ENCODE peak calls at places on chromosomes 1 and 21, in ten cellular contexts. C is GM12878, D is MM.1S, Q is stomach, O is upper lobe of right lung, S is thoracic aorta, L is psoas muscle, N is tibial artery, F is uterus, M is dorsolateral prefrontal cortex. V is an unnamed sample.

GRCh38 chr1:199856381-199856780 is 171.1 kb upstream of the NR5A2 start:
- DNase-seq in C (no peak), D (no peak), Q (no peak), O (no peak), S (no peak), L (no peak), N (no peak), F (no peak), M (no peak), V (no peak)

GRCh38 chr1:239952348-239953307 is 139.1 kb upstream of the FMN2 start:
- DNase-seq in C (no peak), D (peak), Q (no peak), O (no peak), S (no peak), L (no peak), N (no peak), F (no peak), M (no peak), V (no peak)

GRCh38 chr1:30915491-30916230 is 7.1 kb upstream of the SDC3 start:
- DNase-seq in C (no peak), D (no peak), Q (no peak), O (peak), S (no peak), L (no peak), N (peak), F (no peak), M (no peak), V (no peak)

GRCh38 chr21:26842976-26843911 is 2.0 kb downstream of the ADAMTS1 start:
- DNase-seq in C (no peak), D (peak), Q (peak), O (peak), S (peak), L (peak), N (peak), F (peak), M (peak), V (peak)

GRCh38 chr1:209504571-209504970 is 78.9 kb upstream of the CAMK1G start:
- DNase-seq in C (no peak), D (no peak), Q (no peak), O (no peak), S (no peak), L (no peak), N (no peak), F (no peak), M (no peak), V (no peak)

GRCh38 chr21:31543191-31543590 is 116.3 kb upstream of the SOD1 start:
- DNase-seq in C (no peak), D (no peak), Q (no peak), O (no peak), S (no peak), L (no peak), N (no peak), F (no peak), M (no peak), V (no peak)

GRCh38 chr1:41728403-41729202 is 190.1 kb downstream of the HIVEP3 start:
- DNase-seq in C (peak), D (peak), Q (no peak), O (peak), S (no peak), L (no peak), N (no peak), F (no peak), M (peak), V (no peak)

GRCh38 chr1:244836135-244836521 is 670 bp downstream of the COX20 start:
- DNase-seq in C (no peak), D (no peak), Q (no peak), O (no peak), S (no peak), L (no peak), N (no peak), F (no peak), M (no peak), V (no peak)

GRCh38 chr1:230632273-230632873 is 9.9 kb upstream of the COG2 start:
- DNase-seq in C (no peak), D (peak), Q (peak), O (no peak), S (no peak), L (no peak), N (no peak), F (no peak), M (no peak), V (no peak)

GRCh38 chr21:42164064-42164789 is 54.7 kb upstream of the ABCG1 start:
- DNase-seq in C (no peak), D (peak), Q (peak), O (peak), S (no peak), L (peak), N (no peak), F (peak), M (no peak), V (no peak)
- TF ChIP-seq CTCF in C (peak), D (peak), Q (peak), O (peak), S (no peak), L (peak), N (peak), F (no peak), M (peak), V (peak)

DNA sequence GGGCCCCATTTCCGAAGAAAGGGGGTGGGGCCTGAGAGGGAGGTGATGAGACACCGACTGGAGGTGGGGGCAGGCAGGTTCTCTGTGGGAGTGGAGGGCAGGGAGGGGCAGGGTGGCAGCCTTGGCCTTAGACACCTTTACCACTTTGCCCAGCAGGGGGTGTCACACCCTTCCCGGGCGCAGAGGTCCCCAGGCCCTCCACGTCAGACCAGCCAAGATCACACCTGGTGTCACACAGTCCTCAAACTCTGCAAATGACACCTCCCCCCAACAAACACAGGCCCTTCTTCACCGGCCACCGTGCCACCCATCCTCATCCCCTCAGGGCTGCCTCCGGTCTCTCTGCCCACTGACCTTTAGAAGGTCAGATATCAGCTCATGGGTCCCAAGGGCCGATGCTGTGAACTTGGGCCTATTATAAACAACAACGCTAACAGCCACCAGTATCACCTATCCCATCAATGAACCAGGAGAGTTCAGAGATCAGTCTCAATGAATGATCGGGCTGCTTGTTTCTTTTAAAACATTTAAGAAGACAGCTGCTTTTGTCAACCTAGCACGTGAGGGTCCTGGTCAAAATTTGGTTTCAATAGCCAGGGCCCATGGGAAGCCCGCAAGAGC is 103.9 kb downstream of the CASZ1 start:
- DNase-seq in C (no peak), D (peak), Q (peak), O (peak), S (no peak), L (no peak), N (no peak), F (no peak), M (no peak), V (no peak)
- H3K27ac ChIP-seq in C (peak), D (no peak), Q (peak), O (peak), S (peak), L (peak), N (peak), F (peak), M (no peak), V (peak)

DNA sequence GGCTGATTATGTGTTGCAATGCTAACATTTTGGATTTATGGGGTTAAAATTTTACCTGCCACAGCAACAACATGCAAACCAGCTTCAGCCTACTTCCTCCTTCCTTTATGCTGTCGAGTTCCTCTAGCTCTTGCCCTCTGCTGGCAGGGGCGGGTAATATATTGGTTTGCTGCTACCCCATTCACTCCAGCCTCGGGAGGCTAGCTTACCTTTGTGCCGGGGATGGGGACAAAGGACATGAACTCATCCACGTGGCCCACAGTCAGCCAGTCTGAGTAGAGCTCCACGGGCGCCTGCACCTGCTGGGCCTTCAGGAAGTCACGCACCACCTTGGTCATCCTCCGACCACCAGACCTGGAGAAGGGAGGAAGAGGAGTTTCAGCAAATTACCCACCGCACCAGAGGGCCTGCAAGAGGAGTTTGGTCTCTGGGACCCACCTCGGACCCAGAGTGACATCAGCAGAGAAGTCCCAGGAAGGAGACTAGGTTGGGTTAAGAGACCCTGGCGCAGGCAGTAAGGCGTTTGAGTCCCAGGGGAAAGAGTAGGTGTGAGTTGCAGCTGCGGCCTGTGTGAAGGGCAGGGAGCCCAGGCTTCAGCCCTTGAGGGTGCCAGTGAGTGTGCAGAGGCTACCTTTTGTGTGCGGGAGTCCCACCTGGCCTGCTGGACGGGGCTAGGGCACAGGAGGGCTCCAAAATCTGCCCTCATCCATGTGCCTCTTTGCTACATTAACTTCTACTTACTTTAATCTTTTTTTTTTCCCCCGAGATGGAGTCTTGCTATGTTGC is 21.8 kb upstream of the SDHB start:
- DNase-seq in C (no peak), D (peak), Q (no peak), O (no peak), S (no peak), L (no peak), N (no peak), F (no peak), M (no peak), V (no peak)
- TF ChIP-seq CTCF in C (peak), D (peak), Q (no peak), O (peak), S (no peak), L (peak), N (no peak), F (no peak), M (no peak), V (no peak)

GRCh38 chr1:6261615-6261995 is 707 bp upstream of the GPR153 start:
- DNase-seq in C (no peak), D (no peak), Q (no peak), O (no peak), S (no peak), L (no peak), N (no peak), F (no peak), M (no peak), V (no peak)
- H3K27ac ChIP-seq in C (no peak), D (no peak), Q (peak), O (peak), S (no peak), L (no peak), N (no peak), F (peak), M (no peak), V (peak)

DNA sequence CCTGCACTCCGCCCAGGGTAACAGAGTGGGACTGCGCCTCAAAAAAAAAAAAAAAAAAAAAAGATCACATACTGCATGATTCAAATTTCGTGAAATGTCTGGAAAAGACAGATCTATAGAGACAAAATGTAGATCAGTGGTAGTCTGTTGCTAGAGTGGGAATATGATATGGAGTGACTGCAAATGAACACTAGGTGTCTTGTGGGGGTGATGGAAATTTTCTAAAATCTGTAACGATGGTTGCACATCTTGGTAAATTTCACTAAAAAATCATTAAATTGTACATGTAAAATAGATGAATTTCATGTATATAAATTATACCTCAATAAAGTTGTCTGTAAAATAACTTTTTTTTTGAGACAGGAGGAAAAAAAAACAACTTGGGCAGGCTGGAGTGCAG is 5.5 kb downstream of the AIDA start:
- DNase-seq in C (no peak), D (no peak), Q (no peak), O (no peak), S (no peak), L (no peak), N (no peak), F (no peak), M (no peak), V (no peak)
- TF ChIP-seq CTCF in C (no peak), D (peak), Q (no peak), O (no peak), S (peak), L (no peak), N (no peak), F (no peak), M (no peak), V (no peak)

GRCh38 chr1:95086949-95087533 is 14.3 kb upstream of the ALG14 start:
- DNase-seq in C (no peak), D (no peak), Q (no peak), O (no peak), S (peak), L (no peak), N (no peak), F (no peak), M (no peak), V (no peak)
- H3K27ac ChIP-seq in C (no peak), D (no peak), Q (peak), O (no peak), S (peak), L (peak), N (peak), F (peak), M (no peak), V (no peak)

DNA sequence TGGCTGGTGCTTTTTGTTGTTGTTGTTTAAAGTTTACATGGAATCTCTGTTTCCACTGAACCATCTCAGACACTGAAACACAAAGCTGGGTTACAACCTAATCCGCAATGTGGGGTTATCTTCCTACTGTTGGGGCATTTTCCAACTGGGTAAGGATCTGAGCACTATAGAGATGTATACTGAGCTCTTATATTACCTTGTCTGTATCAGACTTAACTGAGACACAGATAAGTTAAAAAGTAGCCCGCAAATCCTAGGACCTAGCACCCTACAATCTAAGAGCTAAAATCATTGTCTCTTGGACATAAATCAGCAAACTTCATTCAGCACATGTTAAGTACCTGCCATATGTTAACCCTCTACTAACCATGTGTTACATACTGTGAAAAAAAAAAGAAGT is 169.2 kb downstream of the LTN1 start:
- DNase-seq in C (no peak), D (no peak), Q (no peak), O (no peak), S (no peak), L (no peak), N (no peak), F (no peak), M (no peak), V (no peak)
- TF ChIP-seq CTCF in C (no peak), D (no peak), Q (no peak), O (no peak), S (no peak), L (no peak), N (no peak), F (no peak), M (no peak), V (no peak)

GRCh38 chr1:228211871-228212414 is 4.1 kb downstream of the OBSCN start:
- DNase-seq in C (no peak), D (no peak), Q (no peak), O (no peak), S (no peak), L (no peak), N (no peak), F (no peak), M (no peak), V (peak)
- H3K27ac ChIP-seq in C (no peak), D (no peak), Q (no peak), O (no peak), S (no peak), L (peak), N (no peak), F (no peak), M (no peak), V (no peak)

GRCh38 chr1:32303997-32304622 is 12.2 kb downstream of the HDAC1 start:
- DNase-seq in C (no peak), D (no peak), Q (no peak), O (no peak), S (no peak), L (no peak), N (no peak), F (no peak), M (no peak), V (no peak)

GRCh38 chr1:32305310-32305709 is 13.4 kb downstream of the HDAC1 start:
- DNase-seq in C (no peak), D (no peak), Q (no peak), O (no peak), S (no peak), L (no peak), N (no peak), F (no peak), M (no peak), V (no peak)

GRCh38 chr1:32307313-32307712 is 15.4 kb downstream of the HDAC1 start:
- DNase-seq in C (no peak), D (no peak), Q (no peak), O (no peak), S (no peak), L (no peak), N (no peak), F (no peak), M (no peak), V (no peak)

GRCh38 chr1:32299327-32299726 is 7.4 kb downstream of the HDAC1 start:
- DNase-seq in C (no peak), D (no peak), Q (no peak), O (no peak), S (no peak), L (no peak), N (no peak), F (no peak), M (no peak), V (no peak)

GRCh38 chr1:32303358-32303757 is 11.5 kb downstream of the HDAC1 start:
- DNase-seq in C (no peak), D (no peak), Q (no peak), O (no peak), S (no peak), L (no peak), N (no peak), F (no peak), M (no peak), V (no peak)
- TF ChIP-seq CTCF in C (no peak), D (no peak), Q (no peak), O (no peak), S (no peak), L (no peak), N (no peak), F (no peak), M (no peak), V (no peak)

GRCh38 chr1:38559180-38559874 is 300.2 kb downstream of the RRAGC start:
- DNase-seq in C (peak), D (no peak), Q (peak), O (peak), S (no peak), L (no peak), N (no peak), F (no peak), M (no peak), V (no peak)
- H3K27ac ChIP-seq in C (peak), D (no peak), Q (no peak), O (no peak), S (no peak), L (no peak), N (no peak), F (no peak), M (no peak), V (peak)